ENCODE peak calls at places on chromosome 14, in eight cellular contexts. H, V, X, F, Q, K, W and D are unnamed samples.

GRCh38 chr14:39006721-39007410 is 96.2 kb downstream of the SEC23A start:
- DNase-seq in V (no peak), K (no peak), X (peak; percentile 28), F (no peak), H (no peak), W (no peak), Q (no peak), D (no peak)

GRCh38 chr14:85607571-85608219 is 77.8 kb downstream of the FLRT2 start:
- DNase-seq in Q (peak; percentile 39), H (no peak), X (peak; percentile 86), K (no peak), F (no peak), W (no peak), V (no peak), D (no peak)

GRCh38 chr14:52948836-52949235 is 2.0 kb downstream of the FERMT2 start:
- DNase-seq in V (no peak), F (no peak), W (no peak), Q (no peak), H (no peak), X (no peak), K (no peak), D (no peak)

GRCh38 chr14:101467181-101467926 is 93.9 kb upstream of the DIO3 start:
- DNase-seq in H (peak; percentile 34), X (no peak), V (peak; percentile 27), Q (no peak), K (no peak), F (no peak), W (peak; percentile 7), D (peak; percentile 69)

GRCh38 chr14:98688446-98688845 is 583.6 kb downstream of the BCL11B start:
- DNase-seq in H (no peak), V (no peak), F (no peak), W (no peak), K (no peak), X (no peak), Q (no peak), D (no peak)

GRCh38 chr14:73283592-73284379 is 46.5 kb downstream of the PAPLN start:
- DNase-seq in V (no peak), H (no peak), W (no peak), F (no peak), X (peak; percentile 56), K (no peak), Q (no peak), D (no peak)

GRCh38 chr14:95993768-95994592 is 45.2 kb upstream of the C14orf132 start:
- DNase-seq in Q (peak; percentile 78), X (peak; percentile 78), F (no peak), W (no peak), V (no peak), K (peak; percentile 28), H (no peak), D (no peak)

GRCh38 chr14:81686512-81686911 is 152.9 kb upstream of the SEL1L start:
- DNase-seq in K (no peak), H (no peak), F (no peak), Q (no peak), W (no peak), V (no peak), X (no peak), D (no peak)

GRCh38 chr14:59032821-59033220 is 155.6 kb upstream of the DAAM1 start:
- DNase-seq in V (no peak), F (no peak), H (no peak), W (no peak), K (no peak), Q (no peak), X (no peak), D (no peak)
- H3K27ac ChIP-seq in V (no peak overlapping the region), F (no peak overlapping the region), H (no peak overlapping the region), W (no peak overlapping the region), K (no peak overlapping the region), Q (no peak overlapping the region), X (no peak overlapping the region), D (no peak overlapping the region)

DNA sequence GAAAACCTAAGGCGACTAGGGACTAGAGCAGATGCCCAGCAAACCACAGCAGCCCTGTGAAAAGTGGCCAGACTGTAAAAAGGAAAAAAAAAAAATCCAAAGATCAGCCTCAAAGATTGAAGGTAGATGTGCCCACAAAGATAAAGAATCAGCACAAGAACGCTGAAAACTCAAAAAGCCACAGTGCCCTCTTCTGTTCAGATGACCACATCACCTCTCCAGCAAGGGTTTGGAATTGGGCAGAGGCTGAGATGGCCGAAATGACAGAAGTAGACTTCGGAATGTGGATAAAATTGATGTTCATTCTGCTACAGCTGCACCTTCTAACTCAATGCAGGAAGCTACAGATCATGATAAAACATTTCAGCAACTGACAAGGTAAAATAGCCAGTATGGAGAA is 154.4 kb downstream of the GPHN start:
- DNase-seq in X (peak; percentile 40), H (no peak), Q (no peak), K (no peak), W (no peak), F (no peak), V (no peak), D (no peak)
- TF ChIP-seq CTCF in X (peak; percentile 63), H (peak; percentile 30), Q (peak; percentile 28), K (peak; percentile 50), W (peak; percentile 10), F (no peak), V (no peak), D (no peak)

GRCh38 chr14:50342211-50343080 is 30.3 kb downstream of the DMAC2L start:
- DNase-seq in X (peak; percentile 81), K (peak; percentile 86), Q (peak; percentile 64), F (peak; percentile 50), V (no peak), H (peak; percentile 82), W (peak; percentile 82), D (no peak)
- H3K27ac ChIP-seq in X (no peak overlapping the region), K (peak overlapping the region; percentile 20), Q (no peak overlapping the region), F (peak overlapping the region; percentile 57), V (no peak overlapping the region), H (no peak overlapping the region), W (peak overlapping the region; percentile 3), D (peak overlapping the region; percentile 43)

GRCh38 chr14:59481407-59482119 is 2.6 kb downstream of the L3HYPDH start:
- DNase-seq in H (no peak), K (no peak), W (no peak), F (no peak), X (peak; percentile 87), Q (no peak), V (no peak), D (no peak)
- TF ChIP-seq CTCF in H (no peak), K (no peak), W (no peak), F (no peak), X (no peak), Q (no peak), V (no peak), D (no peak)

DNA sequence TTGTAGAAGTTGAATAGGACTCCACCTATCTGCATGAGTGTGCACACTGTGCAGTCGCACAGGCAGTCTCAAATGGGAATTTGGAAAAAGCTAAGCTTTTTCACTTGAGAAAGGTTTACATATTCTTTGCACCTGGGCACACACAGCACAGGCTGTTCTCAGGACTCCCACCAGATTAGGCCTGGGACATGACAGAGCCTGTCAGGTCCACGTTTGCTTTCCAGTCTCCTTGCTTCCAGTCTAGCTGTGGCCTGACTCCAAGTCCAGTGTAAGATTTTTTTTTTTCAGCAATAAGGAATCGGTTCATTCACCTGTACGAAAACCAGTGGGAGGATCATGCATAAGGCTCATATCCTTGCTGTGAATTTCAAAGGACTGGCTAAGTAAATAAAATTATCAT is 181.3 kb downstream of the ZFP36L1 start:
- DNase-seq in F (no peak), X (no peak), W (no peak), H (no peak), K (no peak), Q (no peak), V (no peak), D (no peak)
- H3K27ac ChIP-seq in F (peak overlapping the region; percentile 65), X (no peak overlapping the region), W (peak overlapping the region; percentile 10), H (peak overlapping the region; percentile 28), K (no peak overlapping the region), Q (peak overlapping the region; percentile 80), V (no peak overlapping the region), D (peak overlapping the region; percentile 9)

DNA sequence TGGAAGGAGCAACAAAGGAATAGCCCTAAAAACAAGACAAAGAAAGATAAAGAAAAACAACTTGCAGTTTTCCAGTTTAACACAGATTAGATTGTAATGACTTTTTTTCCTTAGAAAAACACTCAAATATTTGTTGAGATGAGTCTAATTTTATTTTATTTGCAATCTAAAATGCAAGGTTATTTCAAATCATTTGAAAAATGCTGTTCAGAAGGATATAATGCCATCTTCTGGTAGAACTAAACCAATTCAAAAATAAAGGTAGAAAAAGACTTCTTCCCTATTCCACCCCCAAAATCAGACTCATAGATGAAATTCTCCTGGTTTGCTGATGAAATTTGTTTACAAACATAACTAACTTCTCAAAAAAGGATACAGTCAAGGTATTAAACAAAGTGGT is 84.5 kb upstream of the TTC7B start:
- DNase-seq in F (no peak), W (no peak), Q (no peak), K (no peak), V (no peak), X (peak; percentile 31), H (no peak), D (no peak)
- TF ChIP-seq CTCF in F (no peak), W (peak; percentile 14), Q (peak; percentile 21), K (no peak), V (no peak), X (no peak), H (no peak), D (no peak)

GRCh38 chr14:88617479-88617878 is 54.6 kb downstream of the ZC3H14 start:
- DNase-seq in V (no peak), X (no peak), H (no peak), W (no peak), Q (no peak), K (no peak), F (no peak), D (no peak)
- H3K27ac ChIP-seq in V (no peak overlapping the region), X (no peak overlapping the region), H (no peak overlapping the region), W (no peak overlapping the region), Q (no peak overlapping the region), K (no peak overlapping the region), F (no peak overlapping the region), D (no peak overlapping the region)